ENCODE peak calls at places on chromosomes 5 and 9, in five cellular contexts. N is NCI-H774, Y is NCI-H226, Q is transverse colon, I is NCI-H146. U is an unnamed sample.

GRCh38 chr9:100591639-100592412 is 13.9 kb downstream of the CAVIN4 start:
- DNase-seq in N (no peak), Y (no peak), Q (no peak), I (no peak), U (no peak)

GRCh38 chr9:122392284-122392683 is 21.5 kb downstream of the PTGS1 start:
- DNase-seq in N (no peak), Y (no peak), Q (no peak), I (no peak), U (no peak)

GRCh38 chr5:76441101-76441500 is 38.0 kb downstream of the IQGAP2 start:
- DNase-seq in N (no peak), Y (no peak), Q (no peak), I (no peak), U (no peak)

GRCh38 chr9:84447305-84447704 is 106.7 kb upstream of the SLC28A3 start:
- DNase-seq in N (no peak), Y (no peak), Q (no peak), I (no peak), U (no peak)

GRCh38 chr5:65769539-65769938 is 47.5 kb downstream of the NLN start:
- DNase-seq in N (no peak), Y (peak), Q (no peak), I (no peak), U (peak)

GRCh38 chr9:135561391-135562234 is at the start of gene PAEP:
- DNase-seq in N (no peak), Y (peak), Q (no peak), I (no peak), U (no peak)

GRCh38 chr9:120413121-120414048 is 166.6 kb downstream of the CDK5RAP2 start:
- DNase-seq in N (peak), Y (no peak), Q (no peak), I (peak), U (peak)

GRCh38 chr9:96156151-96156550 is 145.8 kb downstream of the HSD17B3 start:
- DNase-seq in N (no peak), Y (no peak), Q (no peak), I (no peak), U (no peak)

GRCh38 chr5:115461506-115462290 is 82.9 kb downstream of the FEM1C start:
- DNase-seq in N (no peak), Y (peak), Q (no peak), I (no peak), U (no peak)

GRCh38 chr9:71683598-71684235 is 84.6 kb downstream of the CEMIP2 start:
- DNase-seq in N (no peak), Y (no peak), Q (no peak), I (no peak), U (no peak)